ENCODE peak calls at places on chromosomes 3 and 15, in six cellular contexts. F is K562, E is mammary epithelial cell, D is mesendoderm, N is colonic mucosa, M is Karpas-422. C is an unnamed sample. For H3K4me1, the result is how much of the 10 kb centered on the place peaks cover.

GRCh38 chr3:13655074-13655913 is 106.4 kb downstream of the FBLN2 start:
- DNase-seq in D (peak), F (peak), E (no peak), M (no peak), N (no peak), C (peak)

GRCh38 chr3:143480306-143480852 is 360.8 kb downstream of the CHST2 start:
- DNase-seq in M (no peak), F (no peak), E (no peak), N (peak), D (no peak), C (no peak)

GRCh38 chr3:852033-852432 is 240.8 kb upstream of the CNTN6 start:
- DNase-seq in M (peak), D (peak), F (no peak), N (no peak), E (peak), C (no peak)

GRCh38 chr3:140555666-140556065 is 122.2 kb upstream of the TRIM42 start:
- DNase-seq in M (no peak), N (no peak), D (no peak), E (no peak), F (no peak), C (no peak)

GRCh38 chr3:152213086-152213674 is 55.5 kb upstream of the MBNL1 start:
- DNase-seq in D (peak), F (no peak), E (no peak), N (no peak), M (no peak), C (peak)

GRCh38 chr15:92112711-92113110 is 259.2 kb downstream of the SLCO3A1 start:
- DNase-seq in M (no peak), N (no peak), E (no peak), D (no peak), F (no peak), C (no peak)

GRCh38 chr3:162302983-162303624 is 806.5 kb downstream of the OTOL1 start:
- DNase-seq in M (no peak), N (no peak), D (no peak), F (no peak), E (peak), C (no peak)

GRCh38 chr3:126355777-126356372 is 1.3 kb downstream of the KLF15 start:
- DNase-seq in D (peak), N (peak), M (no peak), E (no peak), F (peak), C (peak)

GRCh38 chr15:73082719-73083275 is 30.5 kb downstream of the NEO1 start:
- DNase-seq in E (no peak), F (no peak), N (no peak), D (no peak), M (no peak), C (no peak)

GRCh38 chr15:41564286-41564959 is 5.4 kb downstream of the TYRO3 start:
- DNase-seq in M (no peak), E (no peak), F (peak), D (peak), N (no peak), C (no peak)

GRCh38 chr3:190070623-190071347 is 49.9 kb downstream of the P3H2 start:
- DNase-seq in N (no peak), F (no peak), D (peak), M (no peak), E (no peak), C (no peak)

GRCh38 chr15:67068724-67069400 is 3.5 kb downstream of the SMAD3 start:
- DNase-seq in E (no peak), F (no peak), N (no peak), D (no peak), M (no peak), C (peak)

GRCh38 chr3:131794766-131795381 is 239.9 kb downstream of the CPNE4 start:
- DNase-seq in F (peak), N (peak), E (peak), D (peak), M (peak), C (peak)

GRCh38 chr3:188914556-188914955 is 257.2 kb upstream of the TPRG1 start:
- DNase-seq in M (no peak), E (no peak), N (no peak), D (no peak), F (no peak), C (peak)

GRCh38 chr3:69115731-69116130 is 6.7 kb downstream of the LMOD3 start:
- DNase-seq in M (no peak), D (no peak), F (no peak), N (no peak), E (peak), C (no peak)

GRCh38 chr3:48247401-48247807 is 6.5 kb downstream of the ZNF589 start:
- DNase-seq in F (no peak), D (peak), N (no peak), M (peak), E (peak), C (no peak)

GRCh38 chr15:59615661-59616060 is 4.1 kb downstream of the GCNT3 start:
- DNase-seq in F (no peak), E (no peak), M (no peak), D (no peak), N (no peak), C (no peak)

GRCh38 chr3:192834428-192834827 is 83.2 kb downstream of the MB21D2 start:
- DNase-seq in E (no peak), D (no peak), N (no peak), M (no peak), F (no peak), C (no peak)

GRCh38 chr3:141302364-141303141 is 65.8 kb upstream of the ZBTB38 start:
- DNase-seq in N (no peak), M (peak), F (no peak), E (peak), D (no peak), C (peak)

GRCh38 chr3:112446343-112446742 is 52.9 kb downstream of the BTLA start:
- DNase-seq in M (no peak), D (peak), N (no peak), F (no peak), E (peak), C (no peak)

GRCh38 chr15:82063055-82063454 is 17.2 kb upstream of the MEX3B start:
- DNase-seq in E (no peak), M (no peak), N (no peak), D (peak), F (no peak), C (no peak)
- H3K9ac ChIP-seq in E (no peak), M (no peak), N (no peak), D (peak), F (no peak), C (no peak)

DNA sequence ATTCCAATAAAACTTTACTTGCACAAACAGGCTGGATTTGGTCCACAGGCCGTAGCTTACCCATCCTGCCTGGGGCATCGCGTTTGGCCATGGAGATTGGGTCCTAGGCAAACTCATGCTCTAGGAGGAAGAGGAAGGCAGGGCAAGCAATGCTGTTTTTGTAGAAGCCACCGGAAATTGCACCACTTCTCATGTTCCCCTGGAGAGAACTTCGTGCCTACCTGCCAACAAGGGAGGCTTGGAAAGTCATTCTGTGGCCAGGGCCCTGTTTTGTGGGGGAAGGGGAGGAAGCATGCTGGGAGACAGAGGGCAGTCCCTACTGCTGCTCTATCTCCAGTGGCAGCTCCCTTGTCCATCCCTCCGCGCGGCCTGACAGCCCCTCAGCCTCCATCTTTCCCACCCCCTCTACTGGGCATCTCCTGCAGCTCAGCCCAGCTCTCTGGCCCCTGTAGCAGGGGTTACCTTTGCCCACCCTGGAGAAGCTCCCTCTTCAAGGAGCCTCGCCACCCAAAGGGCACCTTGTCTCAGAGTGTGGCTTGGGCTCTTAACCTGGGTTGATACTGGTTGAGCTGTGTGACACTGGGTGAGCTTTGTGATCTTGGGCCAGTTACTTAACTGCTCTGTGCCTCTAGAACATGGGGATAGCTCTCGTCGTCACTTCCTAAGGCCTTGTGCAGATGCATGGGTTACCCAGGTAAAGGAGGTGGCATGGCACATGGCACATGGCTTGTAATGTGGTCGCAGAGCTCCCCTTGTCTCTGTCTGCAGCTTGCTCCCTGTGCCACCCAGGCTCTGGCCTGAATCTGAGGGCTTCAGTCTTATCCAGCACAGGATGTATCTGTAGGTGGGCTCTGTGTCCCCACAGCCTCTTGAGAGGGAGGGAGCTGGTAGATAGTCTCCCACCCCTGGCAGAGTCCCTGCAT is 6.1 kb downstream of the ABTB1 start:
- DNase-seq in F (no peak), N (no peak), D (no peak), M (no peak), E (peak), C (no peak)
- H3K4me3 ChIP-seq in F (no peak), N (no peak), D (no peak), M (no peak), E (no peak), C (no peak)

DNA sequence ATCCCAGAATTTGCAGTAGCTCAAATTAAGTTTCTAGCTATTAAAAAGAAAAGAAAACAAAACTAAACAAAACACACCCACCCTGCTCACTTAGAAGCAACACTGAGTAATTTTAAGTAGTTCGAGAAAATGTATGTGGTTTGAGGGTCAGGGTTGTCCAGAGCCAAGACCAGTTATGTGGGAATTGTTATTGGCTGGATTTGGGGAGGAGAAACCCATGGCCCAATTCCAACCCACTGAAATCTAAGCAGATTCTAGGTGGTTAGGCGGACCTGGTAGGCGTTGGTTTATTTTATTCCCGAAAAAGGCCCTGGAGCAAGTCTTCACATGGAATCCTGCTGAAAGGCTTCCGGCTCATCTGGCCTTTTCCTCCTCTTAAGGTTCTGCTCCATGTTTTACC is 63.8 kb downstream of the FLNB start:
- DNase-seq in D (no peak), M (no peak), E (no peak), N (no peak), F (no peak), C (peak)
- H3K4me1 ChIP-seq in D (under half), M (under half), E (under half), N (under half), F (under half), C (under half)

GRCh38 chr3:110971010-110971585 is 100.5 kb upstream of the NECTIN3 start:
- DNase-seq in D (no peak), N (no peak), M (no peak), E (no peak), F (no peak), C (no peak)

GRCh38 chr3:110969229-110970211 is 102.1 kb upstream of the NECTIN3 start:
- DNase-seq in F (no peak), M (no peak), E (no peak), N (no peak), D (peak), C (no peak)

GRCh38 chr3:110968076-110968475 is 103.5 kb upstream of the NECTIN3 start:
- DNase-seq in M (no peak), D (no peak), F (no peak), N (no peak), E (no peak), C (no peak)

GRCh38 chr3:110965976-110966375 is 105.6 kb upstream of the NECTIN3 start:
- DNase-seq in D (no peak), E (no peak), M (no peak), F (no peak), N (no peak), C (no peak)

GRCh38 chr3:110966966-110967663 is 104.5 kb upstream of the NECTIN3 start:
- DNase-seq in M (no peak), F (no peak), D (no peak), E (no peak), N (no peak), C (no peak)
- H3K9ac ChIP-seq in M (no peak), F (no peak), D (no peak), E (no peak), N (no peak), C (no peak)

DNA sequence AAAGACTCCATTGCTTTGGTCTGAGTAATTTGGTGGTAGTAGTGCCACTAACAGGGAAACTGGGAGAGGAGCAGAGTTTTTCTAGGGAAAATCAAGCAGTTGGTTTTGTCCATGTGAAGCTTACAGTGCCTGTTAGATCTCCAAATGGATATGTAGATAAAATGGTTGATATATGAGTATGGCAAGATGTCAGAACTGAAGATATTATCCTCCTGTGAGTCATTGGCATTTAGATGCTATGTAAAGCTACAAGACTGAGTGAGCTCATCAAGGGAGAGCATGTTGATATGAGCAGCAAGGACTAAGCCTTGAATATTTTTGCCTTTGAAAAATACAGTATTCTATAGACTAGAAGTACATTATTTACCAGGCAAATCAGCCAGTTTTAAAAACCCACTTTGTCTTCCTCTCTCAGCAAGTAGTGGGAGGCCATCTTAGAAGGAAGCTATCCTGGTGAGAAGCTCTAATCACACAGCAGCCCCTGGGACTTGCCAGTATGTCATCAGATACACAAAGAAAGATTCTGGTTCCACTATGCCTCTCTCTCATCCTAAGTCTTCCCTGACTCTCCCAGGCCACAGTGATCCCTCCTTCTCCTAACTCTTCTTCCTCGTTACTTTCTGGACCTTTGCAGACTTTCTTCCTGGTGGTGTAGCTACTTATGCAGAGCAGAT is 77.4 kb upstream of the ANKRD28 start:
- DNase-seq in F (no peak), D (no peak), E (peak), M (no peak), N (no peak), C (peak)
- H3K4me3 ChIP-seq in F (no peak), D (no peak), E (no peak), M (no peak), N (no peak), C (no peak)

GRCh38 chr3:177596822-177597271 is 399.6 kb upstream of the TBL1XR1 start:
- DNase-seq in D (no peak), N (no peak), M (no peak), E (peak), F (no peak), C (peak)
- H3K4me1 ChIP-seq in D (under half), N (under half), M (under half), E (half or more), F (under half), C (half or more)

GRCh38 chr15:40114218-40114617 is 5.5 kb upstream of the BMF start:
- DNase-seq in M (no peak), N (no peak), F (no peak), E (no peak), D (no peak), C (no peak)
- H3K9ac ChIP-seq in M (no peak), N (no peak), F (no peak), E (no peak), D (no peak), C (no peak)

GRCh38 chr3:72085036-72085435 is 300.1 kb upstream of the PROK2 start:
- DNase-seq in N (no peak), E (no peak), D (no peak), M (no peak), F (no peak), C (no peak)

GRCh38 chr3:72082121-72082715 is 297.3 kb upstream of the PROK2 start:
- DNase-seq in M (peak), D (no peak), F (no peak), E (no peak), N (peak), C (peak)

GRCh38 chr3:72081456-72081855 is 296.5 kb upstream of the PROK2 start:
- DNase-seq in M (peak), F (no peak), D (no peak), E (no peak), N (no peak), C (no peak)

GRCh38 chr3:72080800-72081199 is 295.9 kb upstream of the PROK2 start:
- DNase-seq in E (no peak), N (no peak), F (peak), D (peak), M (no peak), C (no peak)

GRCh38 chr3:72082776-72083477 is 298.0 kb upstream of the PROK2 start:
- DNase-seq in F (peak), M (peak), N (no peak), D (peak), E (no peak), C (no peak)
- H3K4me3 ChIP-seq in F (no peak), M (peak), N (no peak), D (no peak), E (no peak), C (no peak)

C was measured in adipocyte.